ENCODE peak calls at places on chromosomes 2 and 18, in ten cellular contexts. T is right lobe of liver; D is SK-N-SH; B is tibial artery; A is heart left ventricle; K is Panc1; W is CD8-positive, alpha-beta T cell; C is A549; S is BE2C; P is effector memory CD4-positive, alpha-beta T cell. Q is an unnamed sample.

GRCh38 chr2:212994976-212995375 is 156.4 kb downstream of the IKZF2 start:
- DNase-seq in B (no peak), W (no peak), T (no peak), K (no peak), P (no peak), A (no peak), C (no peak), D (no peak), S (no peak), Q (no peak)

GRCh38 chr2:149410701-149411484 is 80.5 kb downstream of the LYPD6 start:
- DNase-seq in C (no peak), S (no peak), W (no peak), A (no peak), D (no peak), B (no peak), T (no peak), K (no peak), P (no peak), Q (no peak)

GRCh38 chr2:2320486-2321249 is 10.4 kb downstream of the MYT1L start:
- DNase-seq in T (no peak), D (peak), P (no peak), A (no peak), K (no peak), W (no peak), B (no peak), S (peak), C (no peak), Q (no peak)

GRCh38 chr2:64157792-64158191 is 13.6 kb upstream of the PELI1 start:
- DNase-seq in T (no peak), W (no peak), C (no peak), P (no peak), S (no peak), A (no peak), K (no peak), B (no peak), D (no peak), Q (no peak)

GRCh38 chr2:33166287-33166881 is 219.6 kb downstream of the LTBP1 start:
- DNase-seq in S (no peak), W (no peak), D (no peak), K (no peak), T (no peak), B (no peak), A (no peak), P (no peak), C (no peak), Q (no peak)

GRCh38 chr2:96262306-96262705 is 3.5 kb downstream of the TMEM127 start:
- DNase-seq in B (no peak), S (no peak), A (no peak), D (no peak), T (no peak), P (no peak), C (no peak), K (no peak), W (no peak), Q (no peak)

GRCh38 chr2:57890993-57891688 is 155.5 kb upstream of the VRK2 start:
- DNase-seq in D (no peak), A (no peak), S (no peak), T (no peak), K (no peak), W (no peak), P (no peak), B (no peak), C (no peak), Q (no peak)

GRCh38 chr2:27902143-27902542 is 11.6 kb downstream of the BABAM2 start:
- DNase-seq in D (no peak), W (no peak), S (no peak), T (no peak), P (no peak), B (no peak), C (no peak), A (no peak), K (no peak), Q (no peak)

GRCh38 chr2:85066006-85066405 is 67.2 kb upstream of the TCF7L1 start:
- DNase-seq in W (no peak), D (no peak), S (no peak), K (no peak), P (no peak), C (no peak), T (no peak), A (no peak), B (no peak), Q (no peak)

GRCh38 chr18:12608292-12608691 is 49.6 kb downstream of the SPIRE1 start:
- DNase-seq in C (no peak), D (no peak), T (no peak), P (no peak), S (no peak), K (no peak), W (no peak), A (no peak), B (no peak), Q (no peak)

GRCh38 chr18:13800505-13801259 is 23.3 kb upstream of the MC5R start:
- DNase-seq in W (no peak), S (peak), P (no peak), B (peak), K (no peak), D (peak), A (peak), T (peak), C (peak), Q (no peak)

GRCh38 chr18:25229080-25229479 is 122.9 kb downstream of the ZNF521 start:
- DNase-seq in B (no peak), A (no peak), K (no peak), S (no peak), T (no peak), P (no peak), C (no peak), D (peak), W (no peak), Q (no peak)

GRCh38 chr18:38654966-38655365 is 1089.4 kb upstream of the CELF4 start:
- DNase-seq in P (no peak), T (no peak), C (no peak), A (no peak), B (no peak), D (no peak), K (no peak), S (no peak), W (no peak), Q (no peak)

GRCh38 chr2:176582990-176583481 is 313.8 kb downstream of the MTX2 start:
- DNase-seq in P (no peak), K (peak), B (peak), C (peak), W (no peak), D (no peak), S (peak), T (no peak), A (no peak), Q (no peak)

GRCh38 chr2:170996316-170996715 is 67.3 kb downstream of the GORASP2 start:
- DNase-seq in S (no peak), W (no peak), K (no peak), B (no peak), T (no peak), A (no peak), C (no peak), P (no peak), D (no peak), Q (no peak)

GRCh38 chr2:147865560-147865959 is 20.7 kb downstream of the ACVR2A start:
- DNase-seq in K (no peak), P (no peak), W (no peak), D (no peak), T (no peak), B (no peak), C (no peak), S (no peak), A (no peak), Q (no peak)

GRCh38 chr2:85400951-85401805 is 9.0 kb downstream of the CAPG start:
- DNase-seq in K (no peak), T (peak), A (no peak), W (no peak), C (no peak), B (no peak), D (peak), S (no peak), P (no peak), Q (peak)

GRCh38 chr2:54760310-54760709 is 36.8 kb downstream of the EML6 start:
- DNase-seq in D (no peak), T (no peak), A (no peak), P (no peak), S (no peak), K (no peak), W (no peak), C (no peak), B (no peak), Q (no peak)

GRCh38 chr18:58493516-58494253 is 135.2 kb downstream of the ALPK2 start:
- DNase-seq in W (peak), D (peak), T (peak), C (peak), A (peak), B (peak), P (peak), K (peak), S (peak), Q (peak)

GRCh38 chr2:51220606-51221005 is 188.7 kb upstream of the NRXN1 start:
- DNase-seq in A (no peak), T (no peak), S (no peak), D (no peak), W (no peak), C (no peak), P (no peak), B (no peak), K (no peak), Q (no peak)

GRCh38 chr18:44564922-44565321 is 115.8 kb upstream of the SETBP1 start:
- DNase-seq in B (no peak), K (no peak), S (no peak), D (no peak), T (no peak), P (no peak), C (no peak), A (no peak), W (no peak), Q (no peak)

GRCh38 chr2:222398446-222398885 is 25.9 kb upstream of the SGPP2 start:
- DNase-seq in K (no peak), C (no peak), B (no peak), D (no peak), T (no peak), S (peak), A (no peak), P (no peak), W (no peak), Q (no peak)

GRCh38 chr2:196112408-196113039 is 43.9 kb upstream of the DNAH7 start:
- DNase-seq in C (no peak), K (no peak), W (no peak), B (no peak), P (no peak), A (no peak), D (no peak), T (no peak), S (no peak), Q (no peak)

GRCh38 chr18:37426536-37427080 is 139.0 kb downstream of the CELF4 start:
- DNase-seq in D (no peak), P (no peak), A (no peak), K (no peak), W (no peak), S (no peak), C (no peak), B (no peak), T (no peak), Q (no peak)

GRCh38 chr2:163774862-163775261 is 39.1 kb upstream of the FIGN start:
- DNase-seq in D (no peak), A (no peak), T (no peak), P (no peak), C (peak), S (no peak), W (no peak), B (no peak), K (no peak), Q (no peak)

GRCh38 chr2:187580462-187581124 is 26.4 kb upstream of the TFPI start:
- DNase-seq in P (no peak), C (peak), W (no peak), B (no peak), K (peak), T (no peak), S (no peak), A (no peak), D (peak), Q (no peak)

GRCh38 chr2:70560040-70560439 is 6.4 kb upstream of the TGFA start:
- DNase-seq in P (no peak), T (no peak), W (no peak), B (no peak), S (no peak), A (no peak), D (no peak), C (no peak), K (no peak), Q (no peak)

GRCh38 chr2:193482557-193482956 is 1287.8 kb upstream of the TMEFF2 start:
- DNase-seq in P (no peak), B (no peak), S (no peak), W (no peak), C (no peak), K (no peak), T (no peak), A (no peak), D (no peak), Q (no peak)

DNA sequence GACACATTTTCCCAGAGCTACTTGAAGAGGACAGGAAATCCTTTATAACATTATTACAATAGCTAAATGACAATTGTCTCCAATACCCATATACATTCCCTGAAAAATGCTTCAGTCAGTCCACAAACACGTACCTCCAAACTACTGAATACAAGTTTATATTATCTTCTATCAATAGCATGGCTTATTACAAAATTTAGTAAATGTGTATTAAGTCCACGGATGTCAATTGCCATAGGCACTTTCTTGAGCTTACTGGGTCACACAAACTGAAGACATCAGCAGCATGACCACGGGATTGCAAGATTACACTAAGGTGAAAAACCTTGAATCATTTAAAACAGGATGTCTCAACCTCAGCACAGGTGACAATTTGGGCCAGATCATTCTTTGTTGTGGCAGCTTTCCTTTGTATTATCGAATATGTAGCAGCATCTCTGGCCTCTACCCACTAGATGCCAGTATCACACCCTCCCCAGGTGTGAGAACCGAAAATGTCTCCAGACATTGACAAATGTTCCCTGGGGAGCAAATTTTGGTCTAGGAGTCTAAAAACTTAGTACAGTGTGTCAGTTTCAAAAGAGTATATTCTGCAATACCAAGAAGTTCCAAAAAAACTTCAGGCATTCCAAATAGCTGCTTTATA is 1.4 kb downstream of the MBD2 start:
- DNase-seq in C (no peak), P (peak), K (no peak), T (no peak), D (no peak), S (no peak), A (no peak), B (no peak), W (peak), Q (no peak)
- H3K4me3 ChIP-seq in C (peak), P (peak), K (peak), T (peak), D (peak), S (peak), A (peak), B (peak), W (peak), Q (peak)

GRCh38 chr2:199469514-199470360 is 12.0 kb upstream of the SATB2 start:
- DNase-seq in K (no peak), P (no peak), T (no peak), D (no peak), C (no peak), A (no peak), S (no peak), W (no peak), B (no peak), Q (no peak)

GRCh38 chr2:199471443-199472057 is 13.8 kb upstream of the SATB2 start:
- DNase-seq in P (no peak), S (peak), A (peak), W (no peak), T (peak), D (peak), K (no peak), C (no peak), B (no peak), Q (peak)

GRCh38 chr2:199468561-199469513 is 11.1 kb upstream of the SATB2 start:
- DNase-seq in D (peak), W (no peak), P (no peak), K (no peak), T (no peak), A (no peak), B (no peak), S (no peak), C (no peak), Q (no peak)

GRCh38 chr2:199470361-199470671 is 12.6 kb upstream of the SATB2 start:
- DNase-seq in B (no peak), W (no peak), P (no peak), C (no peak), A (no peak), T (no peak), S (no peak), K (no peak), D (no peak), Q (no peak)

GRCh38 chr2:199470672-199471442 is 13.1 kb upstream of the SATB2 start:
- DNase-seq in T (no peak), P (no peak), C (no peak), D (no peak), B (no peak), A (no peak), K (no peak), W (no peak), S (no peak), Q (no peak)
- H3K4me3 ChIP-seq in T (no peak), P (no peak), C (peak), D (no peak), B (peak), A (no peak), K (peak), W (no peak), S (no peak), Q (peak)

DNA sequence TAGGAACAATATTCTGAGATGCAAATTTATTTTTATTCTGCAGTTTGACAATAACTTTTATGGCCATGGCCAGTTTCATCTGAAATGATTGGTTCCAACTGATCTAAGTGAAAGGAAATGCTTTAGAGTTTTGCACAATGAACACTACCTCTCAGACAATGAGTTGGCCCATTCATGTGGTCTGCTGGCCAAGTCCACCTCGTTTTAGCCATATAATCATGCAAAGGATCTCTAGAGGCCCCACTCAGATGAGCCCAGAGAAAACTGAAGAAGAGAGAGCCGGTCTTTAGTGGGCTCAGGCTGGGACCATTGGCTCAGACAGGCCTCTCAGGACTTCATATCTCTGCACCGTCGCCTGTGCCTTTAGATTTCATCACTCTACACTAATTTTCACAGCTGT is 254.7 kb downstream of the MREG start:
- DNase-seq in A (no peak), K (no peak), C (no peak), D (no peak), W (no peak), S (no peak), P (no peak), B (no peak), T (no peak), Q (no peak)
- H3K4me3 ChIP-seq in A (no peak), K (no peak), C (no peak), D (no peak), W (no peak), S (no peak), P (no peak), B (no peak), T (no peak), Q (no peak)

GRCh38 chr2:102186676-102187190 is at the start of gene IL1RL2:
- DNase-seq in T (peak), W (no peak), K (no peak), A (no peak), P (no peak), B (no peak), C (no peak), S (no peak), D (no peak), Q (no peak)
- H3K4me3 ChIP-seq in T (peak), W (peak), K (no peak), A (peak), P (peak), B (peak), C (no peak), S (no peak), D (peak), Q (peak)